ENCODE peak calls at places on chromosomes 6 and 20, in six cellular contexts. N, H, W, I, P and D are unnamed samples.

GRCh38 chr6:41538556-41539182 is 7.5 kb upstream of the FOXP4 start:
- DNase-seq in N (no peak), H (no peak), W (no peak), I (no peak), P (no peak), D (no peak)

GRCh38 chr6:16337280-16337975 is 99.0 kb downstream of the GMPR start:
- DNase-seq in I (peak), H (no peak), P (peak), W (no peak), N (no peak), D (no peak)

GRCh38 chr6:165800337-165800736 is 137.3 kb upstream of the PDE10A start:
- DNase-seq in N (no peak), I (no peak), H (no peak), W (no peak), P (no peak), D (no peak)

GRCh38 chr6:26379236-26380139 is 3.4 kb upstream of the BTN2A2 start:
- DNase-seq in N (no peak), H (no peak), I (no peak), P (no peak), W (no peak), D (no peak)

GRCh38 chr6:81759782-81760181 is 7.3 kb upstream of the TENT5A start:
- DNase-seq in P (no peak), H (no peak), W (no peak), N (no peak), I (no peak), D (no peak)

GRCh38 chr20:4896971-4897497 is 104.3 kb downstream of the SLC23A2 start:
- DNase-seq in N (peak), I (no peak), P (no peak), W (no peak), H (peak), D (no peak)

GRCh38 chr6:132214716-132215115 is 186.6 kb downstream of the MOXD1 start:
- DNase-seq in W (no peak), I (no peak), N (no peak), H (no peak), P (peak), D (no peak)

GRCh38 chr6:104940881-104941693 is 15.8 kb upstream of the LIN28B start:
- DNase-seq in I (peak), W (no peak), N (no peak), H (peak), P (peak), D (no peak)

GRCh38 chr20:31496761-31497295 is 17.4 kb upstream of the HM13 start:
- DNase-seq in N (peak), H (no peak), I (peak), P (peak), W (no peak), D (no peak)